ENCODE peak calls at places on chromosomes 5 and 9, in six cellular contexts. D is upper lobe of right lung; X is stimulated activated CD4-positive, alpha-beta T cell treated with anti-CD3 and anti-CD28 coated beads, TNF-alpha, amount 100 ng/mL, for 1 hour; T is GDM1; S is AG09319; Z is AG08395. A is an unnamed sample.
A peak's percentile ranks its signal among the peaks of the same experiment; 100 is the strongest.

GRCh38 chr9:86041331-86041741 is 58.0 kb downstream of the GOLM1 start:
- DNase-seq in T (no peak), Z (peak; percentile 50), D (no peak), X (no peak), S (no peak), A (no peak)

GRCh38 chr9:133763272-133764183 is 25.4 kb upstream of the SARDH start:
- DNase-seq in T (no peak), S (no peak), Z (peak; percentile 59), D (peak; percentile 46), X (no peak), A (no peak)

GRCh38 chr5:171579162-171579561 is 159.7 kb downstream of the FGF18 start:
- DNase-seq in T (no peak), D (no peak), S (no peak), Z (no peak), X (no peak), A (no peak)

GRCh38 chr5:94366811-94367210 is 251.6 kb downstream of the KIAA0825 start:
- DNase-seq in T (peak; percentile 14), D (no peak), X (no peak), Z (no peak), S (no peak), A (no peak)

GRCh38 chr5:113421643-113422132 is 13.1 kb downstream of the TSSK1B start:
- DNase-seq in X (no peak), D (no peak), S (no peak), T (no peak), Z (no peak), A (no peak)

GRCh38 chr9:96178153-96178552 is 123.8 kb downstream of the HSD17B3 start:
- DNase-seq in S (no peak), D (no peak), Z (no peak), X (no peak), T (no peak), A (no peak)

GRCh38 chr5:125659316-125660071 is 763.7 kb upstream of the GRAMD2B start:
- DNase-seq in D (no peak), X (no peak), Z (no peak), T (no peak), S (peak; percentile 4), A (no peak)

GRCh38 chr5:128668921-128669320 is 130.9 kb upstream of the FBN2 start:
- DNase-seq in T (no peak), Z (no peak), X (no peak), D (no peak), S (no peak), A (no peak)

GRCh38 chr9:120107138-120107537 is 472.8 kb downstream of the CDK5RAP2 start:
- DNase-seq in D (no peak), S (no peak), Z (no peak), X (no peak), T (no peak), A (no peak)

GRCh38 chr5:38827525-38827924 is 18.3 kb upstream of the OSMR start:
- DNase-seq in T (no peak), Z (no peak), S (no peak), D (no peak), X (no peak), A (no peak)

GRCh38 chr5:1668141-1668721 is 131.4 kb downstream of the MRPL36 start:
- DNase-seq in X (no peak), D (no peak), S (no peak), T (no peak), Z (no peak), A (no peak)

GRCh38 chr5:176671890-176672615 is 24.8 kb downstream of the TSPAN17 start:
- DNase-seq in Z (no peak), D (no peak), S (no peak), X (no peak), T (no peak), A (no peak)

GRCh38 chr5:149410721-149411432 is 31.8 kb upstream of the IL17B start:
- DNase-seq in Z (no peak), X (no peak), S (no peak), D (peak; percentile 57), T (no peak), A (no peak)

GRCh38 chr5:176646707-176647029 is 616 bp upstream of the TSPAN17 start:
- DNase-seq in T (no peak), X (no peak), Z (no peak), S (no peak), D (no peak), A (no peak)

GRCh38 chr9:134059188-134059641 is 8.6 kb downstream of the BRD3 start:
- DNase-seq in T (no peak), D (peak; percentile 50), S (no peak), X (no peak), Z (no peak), A (no peak)

GRCh38 chr9:136411358-136411757 is 900 bp downstream of the PMPCA start:
- DNase-seq in T (no peak), S (no peak), Z (no peak), D (no peak), X (no peak), A (no peak)

GRCh38 chr5:136382071-136382470 is 16.7 kb upstream of the TRPC7 start:
- DNase-seq in S (no peak), T (no peak), D (no peak), X (no peak), Z (no peak), A (no peak)

GRCh38 chr9:33263936-33264472 is 504 bp downstream of the BAG1 start:
- DNase-seq in D (no peak), S (no peak), Z (peak; percentile 12), X (no peak), T (no peak), A (no peak)

GRCh38 chr5:115549154-115549553 is 4.6 kb upstream of the FEM1C start:
- DNase-seq in Z (no peak), S (no peak), T (peak; percentile 3), X (no peak), D (no peak), A (no peak)

GRCh38 chr9:134656334-134657034 is 14.9 kb downstream of the COL5A1 start:
- DNase-seq in T (no peak), S (no peak), Z (no peak), X (no peak), D (peak; percentile 33), A (no peak)

GRCh38 chr5:38719403-38719802 is 126.4 kb upstream of the OSMR start:
- DNase-seq in Z (no peak), S (no peak), D (no peak), X (no peak), T (no peak), A (no peak)

GRCh38 chr5:139513852-139514485 is 31.4 kb upstream of the STING1 start:
- DNase-seq in X (no peak), Z (no peak), T (no peak), S (no peak), D (no peak), A (no peak)

GRCh38 chr5:121691478-121691877 is 160.2 kb upstream of the FTMT start:
- DNase-seq in D (no peak), S (no peak), X (no peak), T (no peak), Z (no peak), A (no peak)

GRCh38 chr9:137669261-137669672 is 50.5 kb downstream of the EHMT1 start:
- DNase-seq in D (peak; percentile 43), Z (no peak), S (no peak), T (no peak), X (no peak), A (no peak)

GRCh38 chr5:146475190-146475801 is 28.2 kb downstream of the TCERG1 start:
- DNase-seq in Z (no peak), X (no peak), T (no peak), D (no peak), S (no peak), A (no peak)

GRCh38 chr9:36423196-36423595 is 23.1 kb upstream of the RNF38 start:
- DNase-seq in T (no peak), D (no peak), Z (no peak), X (no peak), S (no peak), A (no peak)

GRCh38 chr5:92977766-92978555 is 603.1 kb downstream of the NR2F1-AS1 start:
- DNase-seq in D (no peak), S (no peak), T (no peak), X (no peak), Z (no peak), A (no peak)

A was measured in central memory CD8-positive, alpha-beta T cell.